ENCODE peak calls at places on chromosome 11, in five cellular contexts. O is kidney tubule cell, A is Peyer's patch, V is prostate gland, J is SK-N-SH. C is an unnamed sample.

GRCh38 chr11:67396587-67397398 is 4.9 kb downstream of the PPP1CA start:
- DNase-seq in J (no peak), V (no peak), A (peak), O (no peak), C (no peak)

GRCh38 chr11:118088531-118088930 is 1.8 kb upstream of the SMIM35 start:
- DNase-seq in A (peak), J (no peak), O (peak), V (no peak), C (peak)

GRCh38 chr11:124891390-124891861 is 6.2 kb downstream of the ROBO4 start:
- DNase-seq in O (no peak), V (no peak), A (no peak), J (peak), C (no peak)

GRCh38 chr11:75308116-75308515 is 43.3 kb downstream of the ARRB1 start:
- DNase-seq in V (peak), O (no peak), J (no peak), A (peak), C (no peak)

GRCh38 chr11:130587658-130588057 is 139.2 kb downstream of the ADAMTS15 start:
- DNase-seq in A (no peak), O (no peak), V (no peak), J (no peak), C (no peak)

GRCh38 chr11:68369161-68369560 is 56.8 kb downstream of the LRP5 start:
- DNase-seq in O (no peak), A (no peak), J (no peak), V (no peak), C (no peak)

GRCh38 chr11:88535916-88536547 is 198.5 kb upstream of the CTSC start:
- DNase-seq in A (no peak), O (peak), V (no peak), J (no peak), C (no peak)

GRCh38 chr11:72553748-72554147 is 119.4 kb upstream of the CLPB start:
- DNase-seq in J (no peak), O (no peak), A (no peak), V (no peak), C (no peak)

GRCh38 chr11:6321961-6322362 is 1.7 kb upstream of the CAVIN3 start:
- DNase-seq in J (no peak), A (no peak), O (peak), V (no peak), C (no peak)

GRCh38 chr11:101721270-101721669 is 137.5 kb upstream of the TRPC6 start:
- DNase-seq in A (no peak), V (peak), O (no peak), J (no peak), C (no peak)

GRCh38 chr11:199782-200181 is 6.9 kb downstream of the SCGB1C1 start:
- DNase-seq in V (no peak), O (no peak), J (no peak), A (peak), C (no peak)

GRCh38 chr11:28621648-28622215 is 513.5 kb downstream of the METTL15 start:
- DNase-seq in J (no peak), A (no peak), V (no peak), O (peak), C (no peak)

GRCh38 chr11:98601181-98601773 is 419.5 kb upstream of the CNTN5 start:
- DNase-seq in O (no peak), A (no peak), J (no peak), V (no peak), C (peak)

GRCh38 chr11:94776351-94777321 is 8.5 kb downstream of the AMOTL1 start:
- DNase-seq in A (no peak), J (no peak), O (peak), V (peak), C (peak)

GRCh38 chr11:123188508-123189165 is 6.4 kb downstream of the CLMP start:
- DNase-seq in A (no peak), V (no peak), J (no peak), O (peak), C (peak)

GRCh38 chr11:42651654-42652053 is 660.1 kb upstream of the API5 start:
- DNase-seq in A (no peak), O (no peak), V (no peak), J (no peak), C (no peak)

GRCh38 chr11:66288866-66289547 is at the start of gene YIF1A:
- DNase-seq in O (peak), A (peak), V (peak), J (peak), C (peak)

GRCh38 chr11:130094614-130095013 is 24.9 kb downstream of the APLP2 start:
- DNase-seq in V (no peak), O (no peak), J (no peak), A (no peak), C (no peak)

GRCh38 chr11:34406413-34406812 is 32.3 kb upstream of the CAT start:
- DNase-seq in A (no peak), V (no peak), O (no peak), J (no peak), C (no peak)

GRCh38 chr11:36702330-36703054 is 104.5 kb upstream of the RAG2 start:
- DNase-seq in V (peak), O (peak), J (peak), A (no peak), C (peak)

GRCh38 chr11:128626913-128627665 is 39.7 kb upstream of the ETS1 start:
- DNase-seq in O (no peak), J (no peak), V (no peak), A (no peak), C (no peak)

GRCh38 chr11:134521452-134522289 is 109.6 kb upstream of the B3GAT1 start:
- DNase-seq in O (no peak), A (no peak), V (no peak), J (no peak), C (no peak)

GRCh38 chr11:92739020-92739419 is 230.4 kb upstream of the MTNR1B start:
- DNase-seq in V (no peak), A (no peak), J (no peak), O (no peak), C (no peak)

GRCh38 chr11:128515086-128515485 is 72.3 kb downstream of the ETS1 start:
- DNase-seq in A (no peak), J (no peak), O (no peak), V (no peak), C (no peak)

GRCh38 chr11:62398011-62398994 is 20.5 kb upstream of the SCGB1A1 start:
- DNase-seq in A (no peak), J (peak), O (peak), V (no peak), C (no peak)

GRCh38 chr11:59106363-59107336 is at the start of gene FAM111B:
- DNase-seq in O (peak), V (peak), A (peak), J (peak), C (peak)

GRCh38 chr11:1445741-1446445 is 40.7 kb downstream of the MOB2 start:
- DNase-seq in O (no peak), A (no peak), J (no peak), V (no peak), C (no peak)

GRCh38 chr11:68448604-68449011 is 11.9 kb upstream of the PPP6R3 start:
- DNase-seq in V (no peak), J (no peak), O (no peak), A (peak), C (no peak)

GRCh38 chr11:28961726-28962125 is 853.5 kb downstream of the METTL15 start:
- DNase-seq in O (no peak), A (no peak), V (no peak), J (no peak), C (no peak)

GRCh38 chr11:134522782-134523570 is 110.9 kb upstream of the B3GAT1 start:
- DNase-seq in V (no peak), O (no peak), J (no peak), A (peak), C (no peak)

GRCh38 chr11:46485852-46486443 is 94.4 kb upstream of the CHRM4 start:
- DNase-seq in J (peak), A (no peak), V (no peak), O (peak), C (no peak)

GRCh38 chr11:130322126-130322525 is 7.4 kb upstream of the ZBTB44 start:
- DNase-seq in A (no peak), O (no peak), V (no peak), J (no peak), C (no peak)

GRCh38 chr11:80779907-80780615 is 1339.2 kb upstream of the TENM4 start:
- DNase-seq in J (no peak), O (no peak), V (peak), A (no peak), C (no peak)

GRCh38 chr11:61652135-61652534 is 28.1 kb upstream of the DAGLA start:
- DNase-seq in O (no peak), A (no peak), V (no peak), J (no peak), C (no peak)

GRCh38 chr11:31799036-31799793 is 11.9 kb downstream of the PAX6 start:
- DNase-seq in J (peak), V (no peak), O (no peak), A (no peak), C (no peak)

GRCh38 chr11:15059132-15059531 is 14.3 kb upstream of the CALCB start:
- DNase-seq in O (peak), V (no peak), J (no peak), A (no peak), C (no peak)

C was measured in thyroid gland.